ENCODE peak calls at places on chromosome X, in five cellular contexts. J is GM12878, N is HepG2, D is H1, T is K562. A is an unnamed sample.
A peak's percentile ranks its signal among the peaks of the same experiment; 100 is the strongest.

GRCh38 chrX:11953615-11954014 is 184.7 kb upstream of the FRMPD4 start:
- DNase-seq in T (no peak), D (no peak), J (no peak), N (no peak), A (no peak)

GRCh38 chrX:68940601-68941000 is 111.8 kb downstream of the EFNB1 start:
- DNase-seq in N (no peak), D (no peak), J (no peak), T (no peak), A (no peak)

GRCh38 chrX:104482757-104483156 is 83.2 kb upstream of the IL1RAPL2 start:
- DNase-seq in N (no peak), D (no peak), T (peak; percentile 8), J (no peak), A (no peak)

GRCh38 chrX:1223253-1223621 is 10.8 kb upstream of the CRLF2 start:
- DNase-seq in T (no peak), D (no peak), N (no peak), J (no peak), A (no peak)

GRCh38 chrX:5857232-5857631 is 371.4 kb downstream of the NLGN4X start:
- DNase-seq in D (no peak), N (no peak), J (no peak), T (no peak), A (no peak)

GRCh38 chrX:101668143-101668542 is 8.5 kb upstream of the ARMCX2 start:
- DNase-seq in T (no peak), N (no peak), D (no peak), J (no peak), A (no peak)

GRCh38 chrX:4844376-4844775 is 1130.9 kb upstream of the PRKX start:
- DNase-seq in D (no peak), J (no peak), T (no peak), N (no peak), A (no peak)

GRCh38 chrX:94252204-94252603 is 578.2 kb downstream of the FAM133A start:
- DNase-seq in D (no peak), N (no peak), T (no peak), J (no peak), A (no peak)

GRCh38 chrX:115521717-115522116 is 39.3 kb upstream of the PLS3 start:
- DNase-seq in D (no peak), J (no peak), N (no peak), T (no peak), A (no peak)

GRCh38 chrX:24148535-24149345 is 789 bp upstream of the ZFX start:
- DNase-seq in N (peak; percentile 23), D (no peak), J (no peak), T (no peak), A (peak; percentile 66)

GRCh38 chrX:125894947-125895346 is 271.1 kb downstream of the DCAF12L2 start:
- DNase-seq in N (no peak), T (no peak), J (no peak), D (no peak), A (no peak)

GRCh38 chrX:152601848-152602616 is 35.7 kb upstream of the GABRQ start:
- DNase-seq in T (peak; percentile 11), D (peak; percentile 47), N (peak; percentile 1), J (no peak), A (peak; percentile 6)

GRCh38 chrX:115486510-115486909 is 74.5 kb upstream of the PLS3 start:
- DNase-seq in N (no peak), T (no peak), J (no peak), D (no peak), A (no peak)

GRCh38 chrX:24023972-24024664 is 2.9 kb downstream of the KLHL15 start:
- DNase-seq in D (no peak), N (no peak), T (no peak), J (no peak), A (no peak)

GRCh38 chrX:38151426-38151825 is 69.2 kb downstream of the SRPX start:
- DNase-seq in J (no peak), N (no peak), D (no peak), T (no peak), A (no peak)

GRCh38 chrX:16638533-16638932 is 11.4 kb upstream of the S100G start:
- DNase-seq in T (no peak), J (no peak), D (no peak), N (no peak), A (no peak)

GRCh38 chrX:150959557-150959956 is 23.6 kb upstream of the HMGB3 start:
- DNase-seq in D (no peak), T (no peak), J (no peak), N (no peak), A (no peak)

GRCh38 chrX:115460565-115460888 is 100.4 kb upstream of the PLS3 start:
- DNase-seq in J (no peak), T (no peak), D (no peak), N (no peak), A (no peak)

GRCh38 chrX:139739138-139739537 is 31.2 kb upstream of the MCF2 start:
- DNase-seq in N (no peak), T (no peak), D (no peak), J (peak; percentile 19), A (no peak)

GRCh38 chrX:141468940-141469339 is 115.6 kb downstream of the SPANXA1 start:
- DNase-seq in N (no peak), T (no peak), D (no peak), J (no peak), A (no peak)

GRCh38 chrX:110734894-110735541 is 60.6 kb downstream of the CHRDL1 start:
- DNase-seq in D (no peak), T (no peak), J (no peak), N (no peak), A (no peak)

GRCh38 chrX:109655802-109656201 is 30.8 kb upstream of the KCNE5 start:
- DNase-seq in J (no peak), D (no peak), T (no peak), N (no peak), A (no peak)

GRCh38 chrX:80335062-80335830 is 85.0 kb upstream of the TENT5D start:
- DNase-seq in J (no peak), D (peak; percentile 86), N (no peak), T (peak; percentile 6), A (peak; percentile 35)

GRCh38 chrX:45756562-45756961 is 555.9 kb upstream of the DIPK2B start:
- DNase-seq in D (no peak), J (no peak), T (no peak), N (no peak), A (no peak)

GRCh38 chrX:154734101-154734781 is 16.6 kb downstream of the GAB3 start:
- DNase-seq in T (no peak), J (no peak), D (no peak), N (no peak), A (no peak)

GRCh38 chrX:21375795-21376069 is 1.5 kb downstream of the CNKSR2 start:
- DNase-seq in N (no peak), J (no peak), T (no peak), D (no peak), A (peak; percentile 36)

GRCh38 chrX:149937881-149938426 is 337 bp downstream of the EOLA2 start:
- DNase-seq in D (no peak), T (peak; percentile 8), N (no peak), J (no peak), A (no peak)

GRCh38 chrX:132488092-132488749 is 617 bp downstream of the MBNL3 start:
- DNase-seq in D (no peak), J (no peak), T (no peak), N (no peak), A (no peak)

GRCh38 chrX:966396-967070 is 245.9 kb downstream of the CRLF2 start:
- DNase-seq in N (no peak), D (no peak), T (no peak), J (no peak), A (no peak)

GRCh38 chrX:64204701-64205440 is 637 bp downstream of the AMER1 start:
- DNase-seq in T (peak; percentile 34), D (peak; percentile 53), N (peak; percentile 0), J (no peak), A (peak; percentile 75)

GRCh38 chrX:23901805-23902204 is 5.9 kb downstream of the APOO start:
- DNase-seq in D (no peak), T (peak; percentile 13), N (peak; percentile 77), J (peak; percentile 60), A (peak; percentile 49)

GRCh38 chrX:140983730-140984129 is 18.7 kb upstream of the SPANXB1 start:
- DNase-seq in J (no peak), T (no peak), D (no peak), N (no peak), A (no peak)

GRCh38 chrX:132704769-132705168 is 215.9 kb upstream of the MBNL3 start:
- DNase-seq in T (no peak), J (no peak), N (no peak), D (no peak), A (no peak)

GRCh38 chrX:5080812-5081211 is 1147.9 kb downstream of the NLGN4X start:
- DNase-seq in N (no peak), J (no peak), T (no peak), D (no peak), A (no peak)

GRCh38 chrX:48154796-48155195 is 24.4 kb downstream of the SPACA5B start:
- DNase-seq in D (no peak), J (no peak), T (no peak), N (no peak), A (no peak)

GRCh38 chrX:40933132-40934078 is 151.8 kb upstream of the USP9X start:
- DNase-seq in J (peak; percentile 31), N (no peak), D (no peak), T (peak; percentile 14), A (peak; percentile 30)
- TF ChIP-seq CHD2 in J (no peak), N (no peak), D (no peak), T (no peak), A (no peak)

GRCh38 chrX:71085900-71086299 is 9.8 kb upstream of the FOXO4 start:
- DNase-seq in J (no peak), D (no peak), N (no peak), T (no peak), A (no peak)
- TF ChIP-seq POLR2AphosphoS5 in J (no peak), D (no peak), N (no peak), T (no peak), A (no peak)

GRCh38 chrX:32576885-32577284 is 634.5 kb downstream of the DMD start:
- DNase-seq in D (no peak), N (no peak), T (no peak), J (no peak), A (no peak)

GRCh38 chrX:32571579-32571978 is 639.8 kb downstream of the DMD start:
- DNase-seq in T (no peak), D (no peak), J (no peak), N (no peak), A (no peak)

DNA sequence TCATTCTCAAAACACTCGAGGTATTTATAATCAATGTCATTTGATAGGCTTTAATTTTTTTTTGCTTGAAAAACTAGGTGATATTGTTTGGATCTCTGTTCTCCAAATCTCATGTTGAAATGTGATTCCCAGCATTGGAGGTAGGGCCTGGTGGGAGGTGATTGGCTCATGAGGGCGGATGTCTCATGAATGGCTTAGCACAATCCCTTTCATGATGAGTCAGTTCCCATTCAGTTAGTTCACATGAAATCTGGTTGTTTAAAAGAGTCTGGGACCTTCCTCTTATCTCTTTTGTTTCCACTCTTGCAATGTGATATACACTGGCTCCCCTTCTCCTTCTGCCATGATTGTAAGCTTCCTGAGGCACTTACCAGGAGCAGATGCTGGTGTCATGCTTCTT is 638.7 kb downstream of the DMD start:
- DNase-seq in D (no peak), N (no peak), T (no peak), J (no peak), A (no peak)
- TF ChIP-seq CHD2 in D (no peak), N (no peak), T (no peak), J (no peak), A (no peak)

DNA sequence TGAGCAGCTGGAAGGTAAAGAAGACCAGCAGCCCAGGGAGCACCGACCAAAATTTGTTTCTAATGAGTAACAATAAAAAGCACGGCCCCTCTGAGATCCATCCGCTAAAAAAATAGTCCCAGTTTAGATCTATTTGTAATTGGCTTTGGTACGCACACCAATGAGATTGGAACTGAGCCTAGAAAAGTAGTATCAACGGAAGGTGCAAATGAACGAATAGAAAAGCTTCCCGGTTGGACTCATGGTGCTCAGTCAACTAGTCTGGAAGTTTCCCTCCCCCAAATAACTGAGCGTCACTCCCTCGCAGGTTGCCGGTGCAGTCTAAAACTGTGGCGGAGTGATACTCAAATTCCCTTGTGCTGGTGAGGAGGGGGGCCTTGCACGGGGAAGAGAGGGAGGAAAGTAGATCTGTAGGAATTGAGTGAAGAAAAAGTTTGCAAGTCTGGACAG is at the start of gene COL4A5:
- DNase-seq in J (no peak), N (peak; percentile 84), D (peak; percentile 50), T (peak; percentile 62), A (no peak)
- TF ChIP-seq POLR2AphosphoS5 in J (no peak), N (peak; percentile 21), D (no peak), T (no peak), A (no peak)

A was measured in SK-N-SH.